ENCODE peak calls at places on chromosomes 7 and 10, in four cellular contexts. O is activated CD8-positive, alpha-beta T cell treated with anti-CD3 and anti-CD28 coated beads, Interleukin-2, amount 10 ng/mL, durations not matched to agents 7 days and 5 days; U is aorta; J is T-cell. L is an unnamed sample.

GRCh38 chr10:49304137-49304536 is 5.2 kb downstream of the C10orf71 start:
- ATAC-seq in O (no peak), U (no peak), J (no peak), L (no peak)

GRCh38 chr7:43113622-43114450 is 1.4 kb downstream of the HECW1 start:
- ATAC-seq in O (no peak), U (no peak), J (no peak), L (no peak)

GRCh38 chr7:158588878-158589442 is 1.3 kb upstream of the PTPRN2 start:
- ATAC-seq in O (no peak), U (no peak), J (no peak), L (no peak)

GRCh38 chr10:69425513-69426298 is 9.0 kb upstream of the TACR2 start:
- ATAC-seq in O (peak), U (no peak), J (peak), L (no peak)

GRCh38 chr7:128178611-128179010 is 62.5 kb upstream of the LEP start:
- ATAC-seq in O (no peak), U (no peak), J (no peak), L (no peak)

GRCh38 chr10:22988581-22989360 is 60.9 kb downstream of the ARMC3 start:
- ATAC-seq in O (peak), U (peak), J (peak), L (peak)

GRCh38 chr7:148485618-148486017 is 104.9 kb upstream of the C7orf33 start:
- ATAC-seq in O (no peak), U (no peak), J (no peak), L (no peak)

GRCh38 chr10:5041471-5042023 is 37.9 kb upstream of the AKR1C2 start:
- ATAC-seq in O (no peak), U (peak), J (no peak), L (no peak)

GRCh38 chr7:128099204-128099671 is 68.0 kb upstream of the LRRC4 start:
- ATAC-seq in O (no peak), U (no peak), J (no peak), L (peak)

GRCh38 chr10:125149278-125150047 is 10.9 kb downstream of the CTBP2 start:
- ATAC-seq in O (no peak), U (peak), J (no peak), L (no peak)

GRCh38 chr7:30225863-30226361 is 58.5 kb upstream of the ZNRF2 start:
- ATAC-seq in O (no peak), U (peak), J (no peak), L (peak)

GRCh38 chr10:47326306-47326926 is 4.2 kb downstream of the GDF2 start:
- ATAC-seq in O (no peak), U (no peak), J (no peak), L (no peak)

GRCh38 chr10:31936086-31936485 is 7.5 kb upstream of the ARHGAP12 start:
- ATAC-seq in O (no peak), U (no peak), J (no peak), L (no peak)

GRCh38 chr7:127366680-127367079 is 25.8 kb downstream of the ZNF800 start:
- ATAC-seq in O (no peak), U (no peak), J (no peak), L (no peak)

GRCh38 chr7:898855-899681 is 22.7 kb downstream of the GET4 start:
- ATAC-seq in O (no peak), U (no peak), J (no peak), L (no peak)

GRCh38 chr10:113589225-113589770 is 36.4 kb downstream of the HABP2 start:
- ATAC-seq in O (no peak), U (no peak), J (no peak), L (no peak)

GRCh38 chr7:96718107-96719003 is 8.7 kb upstream of the SEM1 start:
- ATAC-seq in O (no peak), U (no peak), J (no peak), L (no peak)

GRCh38 chr7:77309714-77310220 is 106.4 kb downstream of the GSAP start:
- ATAC-seq in O (no peak), U (no peak), J (no peak), L (no peak)

GRCh38 chr7:102156867-102157266 is 129.8 kb upstream of the SH2B2 start:
- ATAC-seq in O (no peak), U (no peak), J (no peak), L (no peak)

GRCh38 chr10:79125092-79125491 is 56.3 kb downstream of the ZMIZ1 start:
- ATAC-seq in O (no peak), U (no peak), J (no peak), L (no peak)

GRCh38 chr10:103748020-103748419 is 107.4 kb downstream of the SH3PXD2A start:
- ATAC-seq in O (peak), U (no peak), J (peak), L (peak)

GRCh38 chr7:2637505-2638223 is 5.9 kb downstream of the TTYH3 start:
- ATAC-seq in O (no peak), U (no peak), J (no peak), L (no peak)

L was measured in activated T-helper 17 cell treated with anti-CD3 and anti-CD28 coated beads, Interleukin-2, amount 50 U/mL, for 72 hours.